ENCODE peak calls at places on chromosome 19, in five cellular contexts. One of them, this sample, is unnamed.

GRCh38 chr19:7781157-7781556 is 18.1 kb downstream of the CLEC4M start:
- DNase-seq in colonic mucosa: no peak
- DNase-seq in cardiac muscle cell: no peak
- DNase-seq in right atrium auricular region: no peak
- DNase-seq in PC-3: peak
- DNase-seq in this sample: no peak

GRCh38 chr19:7112675-7113074 is 43.2 kb downstream of the ZNF557 start:
- DNase-seq in colonic mucosa: no peak
- DNase-seq in cardiac muscle cell: no peak
- DNase-seq in PC-3: no peak
- DNase-seq in right atrium auricular region: no peak
- DNase-seq in this sample: no peak

GRCh38 chr19:16382775-16383543 is 58.3 kb downstream of the KLF2 start:
- DNase-seq in cardiac muscle cell: peak
- DNase-seq in colonic mucosa: peak
- DNase-seq in PC-3: peak
- DNase-seq in right atrium auricular region: peak
- DNase-seq in this sample: peak

GRCh38 chr19:40802300-40803169 is 3.5 kb downstream of the EGLN2 start:
- DNase-seq in cardiac muscle cell: peak
- DNase-seq in PC-3: no peak
- DNase-seq in colonic mucosa: peak
- DNase-seq in right atrium auricular region: peak
- DNase-seq in this sample: no peak

GRCh38 chr19:56720281-56720680 is 48.7 kb upstream of the ZNF835 start:
- DNase-seq in cardiac muscle cell: peak
- DNase-seq in right atrium auricular region: no peak
- DNase-seq in colonic mucosa: no peak
- DNase-seq in PC-3: no peak
- DNase-seq in this sample: no peak

GRCh38 chr19:40974633-40975037 is 16.4 kb upstream of the CYP2B6 start:
- DNase-seq in colonic mucosa: peak
- DNase-seq in cardiac muscle cell: peak
- DNase-seq in PC-3: peak
- DNase-seq in right atrium auricular region: peak
- DNase-seq in this sample: peak

GRCh38 chr19:50978772-50979390 is 4.8 kb downstream of the KLK7 start:
- DNase-seq in colonic mucosa: no peak
- DNase-seq in cardiac muscle cell: no peak
- DNase-seq in right atrium auricular region: no peak
- DNase-seq in PC-3: peak
- DNase-seq in this sample: no peak

GRCh38 chr19:14561832-14562351 is 10.0 kb downstream of the NDUFB7 start:
- DNase-seq in PC-3: no peak
- DNase-seq in right atrium auricular region: no peak
- DNase-seq in colonic mucosa: no peak
- DNase-seq in cardiac muscle cell: peak
- DNase-seq in this sample: peak

GRCh38 chr19:55440411-55441105 is 2.5 kb downstream of the SHISA7 start:
- DNase-seq in right atrium auricular region: no peak
- DNase-seq in cardiac muscle cell: no peak
- DNase-seq in PC-3: no peak
- DNase-seq in colonic mucosa: no peak
- DNase-seq in this sample: no peak

GRCh38 chr19:39196860-39197562 is at the start of gene NCCRP1:
- DNase-seq in PC-3: no peak
- DNase-seq in colonic mucosa: no peak
- DNase-seq in cardiac muscle cell: no peak
- DNase-seq in right atrium auricular region: no peak
- DNase-seq in this sample: no peak

GRCh38 chr19:19528721-19529490 is at the start of gene YJEFN3:
- DNase-seq in colonic mucosa: no peak
- DNase-seq in cardiac muscle cell: peak
- DNase-seq in PC-3: no peak
- DNase-seq in right atrium auricular region: no peak
- DNase-seq in this sample: no peak

GRCh38 chr19:7986321-7987083 is 18.9 kb downstream of the ELAVL1 start:
- DNase-seq in right atrium auricular region: no peak
- DNase-seq in PC-3: peak
- DNase-seq in colonic mucosa: no peak
- DNase-seq in cardiac muscle cell: peak
- DNase-seq in this sample: peak

GRCh38 chr19:5612891-5613290 is 9.7 kb downstream of the SAFB2 start:
- DNase-seq in cardiac muscle cell: no peak
- DNase-seq in right atrium auricular region: no peak
- DNase-seq in PC-3: no peak
- DNase-seq in colonic mucosa: no peak
- DNase-seq in this sample: no peak

GRCh38 chr19:32708457-32708856 is 11.1 kb upstream of the TDRD12 start:
- DNase-seq in colonic mucosa: no peak
- DNase-seq in right atrium auricular region: no peak
- DNase-seq in PC-3: peak
- DNase-seq in cardiac muscle cell: no peak
- DNase-seq in this sample: no peak

GRCh38 chr19:37484406-37485115 is 15.4 kb downstream of the ZNF570 start:
- DNase-seq in PC-3: no peak
- DNase-seq in cardiac muscle cell: no peak
- DNase-seq in colonic mucosa: no peak
- DNase-seq in right atrium auricular region: no peak
- DNase-seq in this sample: no peak

GRCh38 chr19:56350416-56351045 is 35.9 kb upstream of the ZSCAN5A start:
- DNase-seq in colonic mucosa: peak
- DNase-seq in right atrium auricular region: no peak
- DNase-seq in PC-3: peak
- DNase-seq in cardiac muscle cell: peak
- DNase-seq in this sample: peak

GRCh38 chr19:44723299-44723951 is 24.5 kb downstream of the CEACAM16 start:
- DNase-seq in colonic mucosa: no peak
- DNase-seq in cardiac muscle cell: no peak
- DNase-seq in PC-3: no peak
- DNase-seq in right atrium auricular region: no peak
- DNase-seq in this sample: no peak

GRCh38 chr19:55231391-55232283 is 3.1 kb upstream of the TMEM86B start:
- DNase-seq in colonic mucosa: no peak
- DNase-seq in right atrium auricular region: no peak
- DNase-seq in cardiac muscle cell: no peak
- DNase-seq in PC-3: no peak
- DNase-seq in this sample: no peak

GRCh38 chr19:4557186-4557970 is 2.1 kb downstream of the SEMA6B start:
- DNase-seq in right atrium auricular region: no peak
- DNase-seq in cardiac muscle cell: no peak
- DNase-seq in colonic mucosa: no peak
- DNase-seq in PC-3: peak
- DNase-seq in this sample: no peak
- TF ChIP-seq CTCF in right atrium auricular region: no peak
- TF ChIP-seq CTCF in cardiac muscle cell: peak
- TF ChIP-seq CTCF in colonic mucosa: no peak
- TF ChIP-seq CTCF in PC-3: peak
- TF ChIP-seq CTCF in this sample: peak

GRCh38 chr19:3284759-3285646 is 60.5 kb downstream of the CELF5 start:
- DNase-seq in right atrium auricular region: peak
- DNase-seq in colonic mucosa: peak
- DNase-seq in PC-3: peak
- DNase-seq in cardiac muscle cell: peak
- DNase-seq in this sample: peak
- H3K4me3 ChIP-seq in right atrium auricular region: peak
- H3K4me3 ChIP-seq in colonic mucosa: peak
- H3K4me3 ChIP-seq in PC-3: peak
- H3K4me3 ChIP-seq in cardiac muscle cell: peak
- H3K4me3 ChIP-seq in this sample: peak

GRCh38 chr19:12294308-12295158 is at the start of gene ZNF44:
- DNase-seq in colonic mucosa: peak
- DNase-seq in PC-3: peak
- DNase-seq in right atrium auricular region: peak
- DNase-seq in cardiac muscle cell: peak
- DNase-seq in this sample: peak
- TF ChIP-seq CTCF in colonic mucosa: no peak
- TF ChIP-seq CTCF in PC-3: no peak
- TF ChIP-seq CTCF in right atrium auricular region: no peak
- TF ChIP-seq CTCF in cardiac muscle cell: no peak
- TF ChIP-seq CTCF in this sample: no peak

GRCh38 chr19:49678970-49679831 is 2.1 kb downstream of the PRMT1 start:
- DNase-seq in right atrium auricular region: no peak
- DNase-seq in PC-3: peak
- DNase-seq in colonic mucosa: no peak
- DNase-seq in cardiac muscle cell: no peak
- DNase-seq in this sample: no peak

GRCh38 chr19:49680473-49681351 is 3.6 kb downstream of the PRMT1 start:
- DNase-seq in right atrium auricular region: peak
- DNase-seq in PC-3: peak
- DNase-seq in cardiac muscle cell: peak
- DNase-seq in colonic mucosa: peak
- DNase-seq in this sample: peak

GRCh38 chr19:49681830-49682229 is 4.8 kb downstream of the PRMT1 start:
- DNase-seq in PC-3: no peak
- DNase-seq in colonic mucosa: no peak
- DNase-seq in right atrium auricular region: no peak
- DNase-seq in cardiac muscle cell: no peak
- DNase-seq in this sample: no peak

GRCh38 chr19:49677901-49678674 is 1.0 kb downstream of the PRMT1 start:
- DNase-seq in PC-3: peak
- DNase-seq in cardiac muscle cell: peak
- DNase-seq in colonic mucosa: peak
- DNase-seq in right atrium auricular region: peak
- DNase-seq in this sample: peak

DNA sequence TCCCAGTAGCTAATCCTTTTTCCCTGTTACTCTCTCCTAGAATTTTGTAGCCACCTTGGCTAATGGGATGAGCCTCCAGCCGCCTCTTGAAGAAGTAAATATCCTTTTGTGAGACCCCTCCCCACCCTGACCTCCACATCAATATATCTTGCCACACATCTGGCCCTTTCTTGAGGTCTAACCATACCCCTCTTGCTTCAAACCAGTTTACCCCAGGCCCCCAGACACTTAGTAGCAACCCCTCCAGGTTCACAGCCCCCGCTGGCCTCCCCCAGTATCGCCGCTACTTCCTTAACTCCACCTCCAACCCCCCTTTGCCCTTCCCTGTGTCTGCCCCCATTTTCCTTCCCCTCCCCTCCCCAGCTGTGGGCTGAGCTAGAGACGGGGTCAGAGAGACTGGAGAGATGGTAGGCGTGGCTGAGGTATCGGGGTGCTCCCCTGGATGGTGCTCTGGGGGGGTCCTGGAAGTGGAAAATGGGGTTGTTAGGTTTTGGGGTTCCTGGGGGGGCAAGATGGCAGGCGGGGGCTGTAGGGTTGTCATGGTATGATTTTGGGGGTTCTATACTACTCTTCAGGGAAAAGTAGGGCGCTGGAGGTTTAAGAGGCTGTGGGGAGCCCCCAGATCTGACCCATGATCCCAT is 2.9 kb downstream of the PRMT1 start:
- DNase-seq in right atrium auricular region: no peak
- DNase-seq in cardiac muscle cell: no peak
- DNase-seq in PC-3: no peak
- DNase-seq in colonic mucosa: no peak
- DNase-seq in this sample: no peak
- H3K4me3 ChIP-seq in right atrium auricular region: peak
- H3K4me3 ChIP-seq in cardiac muscle cell: no peak
- H3K4me3 ChIP-seq in PC-3: no peak
- H3K4me3 ChIP-seq in colonic mucosa: no peak
- H3K4me3 ChIP-seq in this sample: no peak

DNA sequence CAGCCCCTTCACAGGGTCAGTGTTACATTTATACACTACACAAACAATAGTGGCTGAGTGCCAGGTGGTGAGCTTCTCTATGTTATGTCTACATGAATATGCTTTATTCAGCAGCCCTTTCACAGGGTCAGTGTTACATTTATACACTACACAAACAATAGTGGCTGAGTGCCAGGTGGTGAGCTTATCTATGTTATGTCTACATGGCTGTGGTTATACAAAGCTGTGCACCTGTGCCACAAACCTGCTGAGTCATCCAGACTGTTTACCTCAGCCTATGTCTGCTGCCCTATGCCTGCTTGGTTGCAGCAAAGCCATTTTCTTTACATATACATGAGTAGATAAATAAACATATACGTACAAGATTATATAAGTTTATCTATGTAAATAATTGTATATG is 76.5 kb downstream of the ZNF726 start:
- DNase-seq in cardiac muscle cell: peak
- DNase-seq in PC-3: peak
- DNase-seq in right atrium auricular region: peak
- DNase-seq in colonic mucosa: no peak
- DNase-seq in this sample: no peak
- TF ChIP-seq CTCF in cardiac muscle cell: no peak
- TF ChIP-seq CTCF in PC-3: no peak
- TF ChIP-seq CTCF in right atrium auricular region: no peak
- TF ChIP-seq CTCF in colonic mucosa: no peak
- TF ChIP-seq CTCF in this sample: no peak

DNA sequence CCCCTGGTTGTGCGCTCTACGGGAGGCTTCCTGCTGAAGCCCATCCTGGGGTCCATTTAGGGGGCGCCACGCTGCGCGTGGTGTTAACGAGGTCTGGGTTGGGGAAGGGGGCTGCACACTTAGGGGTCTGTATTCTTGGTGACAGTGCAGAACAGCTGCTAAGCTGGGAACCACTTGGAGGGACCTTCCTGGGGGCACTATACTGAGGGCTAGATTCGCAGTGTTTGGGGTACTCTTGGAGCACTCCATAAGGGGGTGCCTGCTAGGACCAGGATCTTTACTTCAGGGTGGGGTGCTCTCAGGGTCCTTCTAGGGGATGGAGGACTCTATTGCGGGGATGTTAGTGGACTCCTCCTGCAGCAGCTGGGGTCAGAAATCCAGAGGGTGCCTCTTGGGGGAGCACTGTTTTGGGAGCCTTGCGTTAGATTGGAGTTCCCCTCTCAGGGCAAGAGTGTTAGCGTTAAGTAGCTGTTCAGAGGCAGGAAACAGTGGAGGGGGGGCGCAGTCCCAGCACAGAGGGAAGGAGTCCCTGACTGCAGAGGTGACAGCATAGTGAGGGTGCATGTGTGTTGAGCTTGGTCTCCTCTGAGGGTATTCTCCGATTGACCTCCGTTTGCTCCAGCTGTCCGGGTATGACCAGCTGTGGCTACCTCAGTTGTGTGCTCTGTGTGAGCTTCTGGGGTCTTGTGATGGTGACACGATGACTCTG is 1.1 kb downstream of the PDE4A start:
- DNase-seq in PC-3: no peak
- DNase-seq in right atrium auricular region: no peak
- DNase-seq in cardiac muscle cell: no peak
- DNase-seq in colonic mucosa: no peak
- DNase-seq in this sample: no peak
- H3K4me3 ChIP-seq in PC-3: no peak
- H3K4me3 ChIP-seq in right atrium auricular region: no peak
- H3K4me3 ChIP-seq in cardiac muscle cell: peak
- H3K4me3 ChIP-seq in colonic mucosa: no peak
- H3K4me3 ChIP-seq in this sample: no peak